ENCODE peak calls at places on chromosomes 13 and 19, in ten cellular contexts. P is amniotic stem cell; I is T-helper 9 cell; U is CD8-positive, alpha-beta T cell; A is aorta; W is T-helper 1 cell; H is fibroblast of pulmonary artery; C is activated CD4-positive, alpha-beta T cell treated with anti-CD3 and anti-CD28 coated beads for 36 hours; R is left lung; J is head of caudate nucleus. F is an unnamed sample.
A peak's percentile ranks its signal among the peaks of the same experiment; 100 is the strongest.

GRCh38 chr19:461664-462551 is 1.1 kb upstream of the SHC2 start:
- DNase-seq in P (no peak), I (no peak), U (no peak), A (no peak), W (no peak), H (no peak), C (peak; percentile 41), R (no peak), J (peak; percentile 73), F (no peak)

GRCh38 chr19:10227215-10227971 is 3.7 kb downstream of the S1PR2 start:
- DNase-seq in P (no peak), I (no peak), U (no peak), A (no peak), W (no peak), H (peak; percentile 36), C (peak; percentile 24), R (no peak), J (peak; percentile 98), F (no peak)

GRCh38 chr13:101727118-101727517 is 274.6 kb downstream of the ITGBL1 start:
- DNase-seq in P (no peak), I (no peak), U (no peak), A (no peak), W (no peak), H (no peak), C (no peak), R (no peak), J (no peak), F (no peak)

GRCh38 chr19:18675779-18676178 is 7.7 kb upstream of the CRTC1 start:
- DNase-seq in P (no peak), I (no peak), U (no peak), A (no peak), W (no peak), H (peak; percentile 40), C (peak; percentile 62), R (no peak), J (no peak), F (no peak)

GRCh38 chr19:34364830-34365462 is at the start of gene GPI:
- DNase-seq in P (peak; percentile 6), I (peak; percentile 66), U (peak; percentile 29), A (peak; percentile 76), W (peak; percentile 67), H (peak; percentile 40), C (peak; percentile 86), R (peak; percentile 64), J (peak; percentile 85), F (peak; percentile 30)

GRCh38 chr19:18735752-18736151 is 52.3 kb downstream of the CRTC1 start:
- DNase-seq in P (no peak), I (no peak), U (no peak), A (no peak), W (no peak), H (no peak), C (no peak), R (no peak), J (peak; percentile 45), F (no peak)

GRCh38 chr19:46863818-46864629 is 3.2 kb downstream of the ARHGAP35 start:
- DNase-seq in P (no peak), I (no peak), U (no peak), A (no peak), W (no peak), H (peak; percentile 74), C (no peak), R (peak; percentile 74), J (peak; percentile 58), F (peak; percentile 59)

GRCh38 chr13:30864352-30865130 is 41.5 kb upstream of the MEDAG start:
- DNase-seq in P (peak; percentile 58), I (no peak), U (no peak), A (no peak), W (no peak), H (peak; percentile 93), C (no peak), R (no peak), J (no peak), F (peak; percentile 98)

GRCh38 chr13:20974981-20975585 is 72.5 kb upstream of the XPO4 start:
- DNase-seq in P (no peak), I (no peak), U (no peak), A (no peak), W (no peak), H (no peak), C (no peak), R (no peak), J (no peak), F (no peak)

GRCh38 chr13:84917252-84917878 is 881.9 kb downstream of the SLITRK6 start:
- DNase-seq in P (peak; percentile 7), I (no peak), U (no peak), A (no peak), W (no peak), H (peak; percentile 54), C (no peak), R (no peak), J (no peak), F (peak; percentile 48)

GRCh38 chr19:35756373-35757230 is at the start of gene HSPB6:
- DNase-seq in P (no peak), I (no peak), U (no peak), A (peak; percentile 83), W (no peak), H (peak; percentile 82), C (no peak), R (no peak), J (peak; percentile 61), F (peak; percentile 92)

GRCh38 chr13:41418027-41418426 is 39.3 kb upstream of the RGCC start:
- DNase-seq in P (no peak), I (no peak), U (no peak), A (no peak), W (no peak), H (peak; percentile 45), C (no peak), R (no peak), J (no peak), F (peak; percentile 72)

GRCh38 chr19:15595069-15595468 is 19.9 kb upstream of the CYP4F8 start:
- DNase-seq in P (no peak), I (no peak), U (no peak), A (no peak), W (no peak), H (no peak), C (no peak), R (no peak), J (peak; percentile 12), F (no peak)

GRCh38 chr13:102779426-102780159 is 6.0 kb upstream of the TEX30 start:
- DNase-seq in P (no peak), I (no peak), U (no peak), A (no peak), W (no peak), H (peak; percentile 28), C (peak; percentile 40), R (no peak), J (no peak), F (no peak)

GRCh38 chr13:49517461-49517860 is 21.7 kb downstream of the PHF11 start:
- DNase-seq in P (no peak), I (no peak), U (no peak), A (no peak), W (no peak), H (no peak), C (peak; percentile 16), R (no peak), J (peak; percentile 68), F (no peak)

GRCh38 chr13:111472559-111473460 is 152.4 kb downstream of the TEX29 start:
- DNase-seq in P (no peak), I (no peak), U (no peak), A (no peak), W (no peak), H (no peak), C (no peak), R (no peak), J (peak; percentile 18), F (no peak)